ENCODE peak calls at places on chromosomes 6 and 20, in eight cellular contexts. One of them, this sample, is unnamed.
A peak's percentile ranks its signal among the peaks of the same experiment; 100 is the strongest.

GRCh38 chr6:28896505-28897392 is 27.0 kb downstream of the TRIM27 start:
- DNase-seq in heart right ventricle: peak; percentile 54
- DNase-seq in mucosa of descending colon: peak; percentile 72
- DNase-seq in GM23338: peak; percentile 78
- DNase-seq in mammary epithelial cell: peak; percentile 68
- DNase-seq in endothelial cell of umbilical vein: peak; percentile 75
- DNase-seq in HepG2: peak; percentile 89
- DNase-seq in fibroblast of lung: peak; percentile 61
- DNase-seq in this sample: peak; percentile 65

GRCh38 chr20:1987826-1988225 is 6.0 kb downstream of the PDYN start:
- DNase-seq in heart right ventricle: no peak
- DNase-seq in mucosa of descending colon: no peak
- DNase-seq in GM23338: no peak
- DNase-seq in mammary epithelial cell: peak; percentile 11
- DNase-seq in endothelial cell of umbilical vein: no peak
- DNase-seq in HepG2: no peak
- DNase-seq in fibroblast of lung: peak; percentile 26
- DNase-seq in this sample: no peak

GRCh38 chr20:38172344-38172743 is 7.3 kb upstream of the TGM2 start:
- DNase-seq in heart right ventricle: no peak
- DNase-seq in mucosa of descending colon: no peak
- DNase-seq in GM23338: no peak
- DNase-seq in mammary epithelial cell: no peak
- DNase-seq in endothelial cell of umbilical vein: peak; percentile 15
- DNase-seq in HepG2: peak; percentile 48
- DNase-seq in fibroblast of lung: peak; percentile 65
- DNase-seq in this sample: no peak

GRCh38 chr6:114403858-114404257 is 61.0 kb upstream of the HS3ST5 start:
- DNase-seq in heart right ventricle: no peak
- DNase-seq in mucosa of descending colon: no peak
- DNase-seq in GM23338: no peak
- DNase-seq in mammary epithelial cell: no peak
- DNase-seq in endothelial cell of umbilical vein: no peak
- DNase-seq in HepG2: no peak
- DNase-seq in fibroblast of lung: no peak
- DNase-seq in this sample: no peak

GRCh38 chr20:32764000-32764960 is 2.1 kb downstream of the DNMT3B start:
- DNase-seq in heart right ventricle: no peak
- DNase-seq in mucosa of descending colon: no peak
- DNase-seq in GM23338: peak; percentile 96
- DNase-seq in mammary epithelial cell: no peak
- DNase-seq in endothelial cell of umbilical vein: no peak
- DNase-seq in HepG2: no peak
- DNase-seq in fibroblast of lung: no peak
- DNase-seq in this sample: no peak

GRCh38 chr20:7843613-7844012 is 96.6 kb downstream of the HAO1 start:
- DNase-seq in heart right ventricle: no peak
- DNase-seq in mucosa of descending colon: no peak
- DNase-seq in GM23338: no peak
- DNase-seq in mammary epithelial cell: peak; percentile 48
- DNase-seq in endothelial cell of umbilical vein: no peak
- DNase-seq in HepG2: no peak
- DNase-seq in fibroblast of lung: peak; percentile 25
- DNase-seq in this sample: no peak

GRCh38 chr6:169253745-169254238 is at the start of gene THBS2:
- DNase-seq in heart right ventricle: no peak
- DNase-seq in mucosa of descending colon: no peak
- DNase-seq in GM23338: peak; percentile 56
- DNase-seq in mammary epithelial cell: no peak
- DNase-seq in endothelial cell of umbilical vein: no peak
- DNase-seq in HepG2: no peak
- DNase-seq in fibroblast of lung: peak; percentile 97
- DNase-seq in this sample: no peak

GRCh38 chr20:33829636-33830035 is 18.5 kb downstream of the CHMP4B start:
- DNase-seq in heart right ventricle: no peak
- DNase-seq in mucosa of descending colon: no peak
- DNase-seq in GM23338: no peak
- DNase-seq in mammary epithelial cell: no peak
- DNase-seq in endothelial cell of umbilical vein: no peak
- DNase-seq in HepG2: no peak
- DNase-seq in fibroblast of lung: no peak
- DNase-seq in this sample: no peak

GRCh38 chr6:1381397-1382330 is 7.7 kb upstream of the FOXF2 start:
- DNase-seq in heart right ventricle: peak; percentile 55
- DNase-seq in mucosa of descending colon: no peak
- DNase-seq in GM23338: peak; percentile 73
- DNase-seq in mammary epithelial cell: no peak
- DNase-seq in endothelial cell of umbilical vein: peak; percentile 3
- DNase-seq in HepG2: no peak
- DNase-seq in fibroblast of lung: no peak
- DNase-seq in this sample: peak; percentile 61

GRCh38 chr6:129929433-129929832 is 68.3 kb upstream of the TMEM244 start:
- DNase-seq in heart right ventricle: no peak
- DNase-seq in mucosa of descending colon: no peak
- DNase-seq in GM23338: no peak
- DNase-seq in mammary epithelial cell: peak; percentile 72
- DNase-seq in endothelial cell of umbilical vein: peak; percentile 48
- DNase-seq in HepG2: no peak
- DNase-seq in fibroblast of lung: peak; percentile 90
- DNase-seq in this sample: no peak

GRCh38 chr6:72554203-72554564 is 67.7 kb upstream of the KCNQ5 start:
- DNase-seq in heart right ventricle: no peak
- DNase-seq in mucosa of descending colon: no peak
- DNase-seq in GM23338: no peak
- DNase-seq in mammary epithelial cell: peak; percentile 79
- DNase-seq in endothelial cell of umbilical vein: no peak
- DNase-seq in HepG2: no peak
- DNase-seq in fibroblast of lung: peak; percentile 92
- DNase-seq in this sample: no peak

GRCh38 chr20:36629719-36630340 is 16.2 kb downstream of the SLA2 start:
- DNase-seq in heart right ventricle: no peak
- DNase-seq in mucosa of descending colon: peak; percentile 71
- DNase-seq in GM23338: no peak
- DNase-seq in mammary epithelial cell: no peak
- DNase-seq in endothelial cell of umbilical vein: no peak
- DNase-seq in HepG2: no peak
- DNase-seq in fibroblast of lung: no peak
- DNase-seq in this sample: no peak

GRCh38 chr20:24461848-24462247 is 7.6 kb upstream of the SYNDIG1 start:
- DNase-seq in heart right ventricle: no peak
- DNase-seq in mucosa of descending colon: no peak
- DNase-seq in GM23338: no peak
- DNase-seq in mammary epithelial cell: no peak
- DNase-seq in endothelial cell of umbilical vein: no peak
- DNase-seq in HepG2: no peak
- DNase-seq in fibroblast of lung: no peak
- DNase-seq in this sample: no peak

GRCh38 chr6:104940881-104941693 is 15.8 kb upstream of the LIN28B start:
- DNase-seq in heart right ventricle: peak; percentile 40
- DNase-seq in mucosa of descending colon: no peak
- DNase-seq in GM23338: peak; percentile 85
- DNase-seq in mammary epithelial cell: peak; percentile 7
- DNase-seq in endothelial cell of umbilical vein: peak; percentile 33
- DNase-seq in HepG2: peak; percentile 43
- DNase-seq in fibroblast of lung: peak; percentile 36
- DNase-seq in this sample: peak; percentile 89

GRCh38 chr6:147166360-147166944 is 37.8 kb upstream of the STXBP5 start:
- DNase-seq in heart right ventricle: no peak
- DNase-seq in mucosa of descending colon: no peak
- DNase-seq in GM23338: no peak
- DNase-seq in mammary epithelial cell: peak; percentile 2
- DNase-seq in endothelial cell of umbilical vein: peak; percentile 88
- DNase-seq in HepG2: no peak
- DNase-seq in fibroblast of lung: peak; percentile 54
- DNase-seq in this sample: peak; percentile 83

GRCh38 chr6:124947821-124948451 is 14.3 kb upstream of the RNF217 start:
- DNase-seq in heart right ventricle: no peak
- DNase-seq in mucosa of descending colon: no peak
- DNase-seq in GM23338: no peak
- DNase-seq in mammary epithelial cell: peak; percentile 74
- DNase-seq in endothelial cell of umbilical vein: no peak
- DNase-seq in HepG2: no peak
- DNase-seq in fibroblast of lung: peak; percentile 50
- DNase-seq in this sample: no peak

GRCh38 chr6:2765166-2765895 is at the start of gene WRNIP1:
- DNase-seq in heart right ventricle: peak; percentile 99
- DNase-seq in mucosa of descending colon: peak; percentile 99
- DNase-seq in GM23338: peak; percentile 99
- DNase-seq in mammary epithelial cell: peak; percentile 99
- DNase-seq in endothelial cell of umbilical vein: peak; percentile 99
- DNase-seq in HepG2: peak; percentile 99
- DNase-seq in fibroblast of lung: peak; percentile 99
- DNase-seq in this sample: peak; percentile 98

GRCh38 chr6:2767327-2767985 is 2.3 kb downstream of the WRNIP1 start:
- DNase-seq in heart right ventricle: no peak
- DNase-seq in mucosa of descending colon: no peak
- DNase-seq in GM23338: no peak
- DNase-seq in mammary epithelial cell: no peak
- DNase-seq in endothelial cell of umbilical vein: peak; percentile 59
- DNase-seq in HepG2: no peak
- DNase-seq in fibroblast of lung: no peak
- DNase-seq in this sample: no peak

GRCh38 chr6:2765896-2766766 is 938 bp downstream of the WRNIP1 start:
- DNase-seq in heart right ventricle: peak; percentile 61
- DNase-seq in mucosa of descending colon: peak; percentile 77
- DNase-seq in GM23338: peak; percentile 49
- DNase-seq in mammary epithelial cell: peak; percentile 52
- DNase-seq in endothelial cell of umbilical vein: peak; percentile 48
- DNase-seq in HepG2: no peak
- DNase-seq in fibroblast of lung: peak; percentile 40
- DNase-seq in this sample: peak; percentile 49

GRCh38 chr6:2768125-2768524 is 2.9 kb downstream of the WRNIP1 start:
- DNase-seq in heart right ventricle: no peak
- DNase-seq in mucosa of descending colon: no peak
- DNase-seq in GM23338: no peak
- DNase-seq in mammary epithelial cell: no peak
- DNase-seq in endothelial cell of umbilical vein: peak; percentile 35
- DNase-seq in HepG2: no peak
- DNase-seq in fibroblast of lung: no peak
- DNase-seq in this sample: no peak

GRCh38 chr6:2766767-2767314 is 1.6 kb downstream of the WRNIP1 start:
- DNase-seq in heart right ventricle: no peak
- DNase-seq in mucosa of descending colon: no peak
- DNase-seq in GM23338: no peak
- DNase-seq in mammary epithelial cell: no peak
- DNase-seq in endothelial cell of umbilical vein: no peak
- DNase-seq in HepG2: no peak
- DNase-seq in fibroblast of lung: peak; percentile 31
- DNase-seq in this sample: no peak
- TF ChIP-seq CTCF in heart right ventricle: no peak
- TF ChIP-seq CTCF in mucosa of descending colon: no peak
- TF ChIP-seq CTCF in GM23338: no peak
- TF ChIP-seq CTCF in mammary epithelial cell: no peak
- TF ChIP-seq CTCF in endothelial cell of umbilical vein: no peak
- TF ChIP-seq CTCF in HepG2: no peak
- TF ChIP-seq CTCF in fibroblast of lung: no peak
- TF ChIP-seq CTCF in this sample: no peak

DNA sequence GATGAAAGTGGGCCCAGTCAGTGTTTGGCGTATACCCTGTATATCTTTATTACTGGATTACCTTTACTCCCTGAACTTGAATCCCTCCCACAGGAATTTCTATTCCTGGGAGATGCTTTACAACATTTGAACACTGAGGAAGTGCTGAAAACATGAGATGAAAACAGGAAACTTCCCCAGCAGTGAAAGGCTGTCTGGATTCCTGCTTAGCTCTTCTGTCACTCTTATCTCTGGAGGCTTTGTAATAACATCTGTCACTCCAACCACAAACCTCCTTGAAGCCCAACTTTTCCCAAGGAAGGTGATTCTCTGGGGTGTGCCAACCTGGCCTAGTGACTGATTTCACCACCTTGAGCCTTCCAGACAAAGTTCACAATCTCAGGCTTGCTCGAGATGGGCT is 264.5 kb upstream of the BMP2 start:
- DNase-seq in heart right ventricle: no peak
- DNase-seq in mucosa of descending colon: no peak
- DNase-seq in GM23338: no peak
- DNase-seq in mammary epithelial cell: no peak
- DNase-seq in endothelial cell of umbilical vein: peak; percentile 16
- DNase-seq in HepG2: no peak
- DNase-seq in fibroblast of lung: no peak
- DNase-seq in this sample: no peak
- H3K4me1 ChIP-seq in heart right ventricle: no peaks in the 10 kb centered on the region
- H3K4me1 ChIP-seq in mucosa of descending colon: no peaks in the 10 kb centered on the region
- H3K4me1 ChIP-seq in GM23338: no peaks in the 10 kb centered on the region
- H3K4me1 ChIP-seq in mammary epithelial cell: peaks cover 11% of the 10 kb centered on the region
- H3K4me1 ChIP-seq in endothelial cell of umbilical vein: peaks cover 12% of the 10 kb centered on the region
- H3K4me1 ChIP-seq in HepG2: no peaks in the 10 kb centered on the region
- H3K4me1 ChIP-seq in fibroblast of lung: no peaks in the 10 kb centered on the region
- H3K4me1 ChIP-seq in this sample: no peaks in the 10 kb centered on the region

DNA sequence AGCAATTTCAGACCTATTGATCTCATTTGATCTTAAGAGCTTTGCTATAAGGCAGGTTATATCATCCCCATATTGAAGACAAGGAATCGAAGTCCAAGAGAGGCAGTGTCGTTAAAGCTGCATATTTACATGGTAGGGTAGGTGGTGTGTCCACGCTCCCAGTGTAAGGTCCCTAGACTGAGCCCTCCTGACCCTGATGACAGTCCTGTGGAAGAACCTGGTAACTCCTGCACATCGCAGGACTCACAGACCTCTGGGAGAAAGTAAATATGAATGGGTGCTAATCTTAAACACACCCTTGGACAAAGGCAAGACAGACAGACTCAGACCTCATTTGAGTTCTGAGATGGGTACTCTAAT is 602 bp upstream of the HLA-DPB1 start:
- DNase-seq in heart right ventricle: no peak
- DNase-seq in mucosa of descending colon: no peak
- DNase-seq in GM23338: no peak
- DNase-seq in mammary epithelial cell: no peak
- DNase-seq in endothelial cell of umbilical vein: no peak
- DNase-seq in HepG2: no peak
- DNase-seq in fibroblast of lung: no peak
- DNase-seq in this sample: no peak
- H3K4me3 ChIP-seq in heart right ventricle: no peak overlapping the region
- H3K4me3 ChIP-seq in mucosa of descending colon: no peak overlapping the region
- H3K4me3 ChIP-seq in GM23338: no peak overlapping the region
- H3K4me3 ChIP-seq in mammary epithelial cell: no peak overlapping the region
- H3K4me3 ChIP-seq in endothelial cell of umbilical vein: no peak overlapping the region
- H3K4me3 ChIP-seq in HepG2: no peak overlapping the region
- H3K4me3 ChIP-seq in fibroblast of lung: no peak overlapping the region
- H3K4me3 ChIP-seq in this sample: no peak overlapping the region

DNA sequence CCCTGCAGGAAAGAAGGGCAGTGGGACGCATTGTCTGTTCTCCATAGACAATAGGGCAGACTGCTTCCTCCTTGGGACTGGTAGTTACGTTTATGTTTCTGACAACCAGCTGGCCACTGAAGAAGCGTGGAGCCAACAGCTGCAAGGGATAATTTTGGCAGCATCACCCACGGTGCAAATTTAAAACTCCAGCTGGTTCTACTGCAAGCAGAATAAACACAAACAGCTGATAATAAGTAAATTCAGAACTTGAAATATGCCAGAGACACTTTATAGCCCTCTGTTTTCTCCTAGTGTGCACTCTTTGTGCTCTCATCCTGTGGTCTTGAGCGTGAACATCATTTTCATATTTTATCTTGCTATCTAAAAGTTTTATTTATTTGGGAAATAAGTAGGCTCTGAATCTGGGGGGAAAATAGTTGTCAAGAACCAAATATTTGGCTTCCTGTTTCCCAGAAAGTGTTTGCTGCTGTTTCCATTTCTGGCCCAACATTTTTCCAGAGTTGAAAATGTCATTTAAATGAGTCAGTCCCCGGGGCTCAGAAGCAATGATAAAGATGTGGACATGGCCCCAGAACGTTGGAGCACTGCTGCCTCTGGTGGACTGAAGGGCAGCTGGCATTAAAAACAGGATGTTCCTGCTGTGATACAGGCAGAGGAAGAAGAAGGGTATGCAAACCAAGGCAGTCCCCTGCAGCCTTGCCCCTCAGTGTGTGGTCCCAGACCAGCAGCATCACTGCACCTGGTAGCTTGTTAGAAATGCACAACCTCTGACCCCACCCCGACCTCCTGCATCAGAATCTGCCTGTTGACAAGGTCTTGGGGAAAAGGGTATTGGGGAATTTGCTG is 12.5 kb upstream of the THBD start:
- DNase-seq in heart right ventricle: peak; percentile 44
- DNase-seq in mucosa of descending colon: no peak
- DNase-seq in GM23338: peak; percentile 78
- DNase-seq in mammary epithelial cell: no peak
- DNase-seq in endothelial cell of umbilical vein: peak; percentile 92
- DNase-seq in HepG2: peak; percentile 29
- DNase-seq in fibroblast of lung: peak; percentile 68
- DNase-seq in this sample: no peak
- TF ChIP-seq CTCF in heart right ventricle: peak; percentile 26
- TF ChIP-seq CTCF in mucosa of descending colon: no peak
- TF ChIP-seq CTCF in GM23338: peak; percentile 54
- TF ChIP-seq CTCF in mammary epithelial cell: peak; percentile 43
- TF ChIP-seq CTCF in endothelial cell of umbilical vein: peak; percentile 57
- TF ChIP-seq CTCF in HepG2: peak; percentile 12
- TF ChIP-seq CTCF in fibroblast of lung: peak; percentile 68
- TF ChIP-seq CTCF in this sample: no peak